ENCODE peak calls at places on chromosome 1, in four cellular contexts. U is HepG2, Q is GM12864, Z is tibial nerve. M is an unnamed sample.

GRCh38 chr1:160080381-160081100 is 797 bp upstream of the KCNJ9 start:
- DNase-seq in Q (no peak), Z (no peak), U (no peak), M (no peak)

GRCh38 chr1:182303778-182304177 is 87.8 kb downstream of the GLUL start:
- DNase-seq in Z (no peak), U (no peak), Q (peak; percentile 30), M (no peak)

GRCh38 chr1:220775238-220775853 is 11.4 kb upstream of the MTARC1 start:
- DNase-seq in Q (no peak), Z (no peak), U (peak; percentile 16), M (no peak)

GRCh38 chr1:218481116-218481775 is 136.1 kb downstream of the TGFB2 start:
- DNase-seq in Z (no peak), U (no peak), Q (no peak), M (no peak)

GRCh38 chr1:155177192-155177917 is 3.7 kb downstream of the TRIM46 start:
- DNase-seq in Z (no peak), Q (no peak), U (no peak), M (no peak)

GRCh38 chr1:213274140-213274539 is 223.1 kb downstream of the RPS6KC1 start:
- DNase-seq in U (peak; percentile 25), Z (no peak), Q (no peak), M (no peak)

GRCh38 chr1:77370161-77370560 is 88.3 kb downstream of the AK5 start:
- DNase-seq in U (no peak), Q (no peak), Z (no peak), M (no peak)

GRCh38 chr1:53765656-53766055 is 26.7 kb upstream of the GLIS1 start:
- DNase-seq in Q (no peak), U (no peak), Z (no peak), M (no peak)

GRCh38 chr1:243525085-243525487 is 269.2 kb downstream of the SDCCAG8 start:
- DNase-seq in U (peak; percentile 13), Z (no peak), Q (no peak), M (peak; percentile 22)

GRCh38 chr1:185862235-185862634 is 128.0 kb downstream of the HMCN1 start:
- DNase-seq in Q (no peak), Z (no peak), U (no peak), M (no peak)

GRCh38 chr1:91912267-91912666 is 26.3 kb upstream of the TGFBR3 start:
- DNase-seq in U (no peak), Q (no peak), Z (no peak), M (no peak)

GRCh38 chr1:147379889-147380288 is 137.4 kb downstream of the CHD1L start:
- DNase-seq in Z (no peak), U (no peak), Q (no peak), M (no peak)

GRCh38 chr1:67735806-67736627 is 51.0 kb downstream of the GADD45A start:
- DNase-seq in U (no peak), Q (peak; percentile 71), Z (peak; percentile 47), M (peak; percentile 91)

GRCh38 chr1:181676269-181676668 is 193.0 kb downstream of the CACNA1E start:
- DNase-seq in Z (no peak), U (peak; percentile 23), Q (peak; percentile 19), M (no peak)

GRCh38 chr1:165395522-165396300 is 39.2 kb upstream of the LMX1A start:
- DNase-seq in Z (no peak), Q (no peak), U (no peak), M (no peak)

GRCh38 chr1:156074661-156075060 is 7.6 kb downstream of the MEX3A start:
- DNase-seq in Z (no peak), U (no peak), Q (no peak), M (no peak)

GRCh38 chr1:169694304-169694703 is 17.1 kb downstream of the SELL start:
- DNase-seq in Q (no peak), U (no peak), Z (no peak), M (no peak)

GRCh38 chr1:25198731-25199231 is 33.5 kb downstream of the SYF2 start:
- DNase-seq in U (peak; percentile 54), Z (no peak), Q (no peak), M (no peak)

GRCh38 chr1:65792671-65793358 is at the start of gene PDE4B:
- DNase-seq in Q (no peak), U (no peak), Z (no peak), M (no peak)

GRCh38 chr1:229325401-229325800 is 17.4 kb downstream of the CCSAP start:
- DNase-seq in Q (no peak), Z (no peak), U (no peak), M (no peak)
- TF ChIP-seq CTCF in Q (no peak), Z (no peak), U (no peak), M (no peak)

GRCh38 chr1:174795806-174796205 is 203.9 kb upstream of the CACYBP start:
- DNase-seq in Q (no peak), Z (no peak), U (no peak), M (peak; percentile 70)

GRCh38 chr1:174800221-174800791 is 199.4 kb upstream of the CACYBP start:
- DNase-seq in Q (no peak), U (no peak), Z (no peak), M (no peak)

GRCh38 chr1:174800951-174801350 is 198.8 kb upstream of the CACYBP start:
- DNase-seq in Q (no peak), U (no peak), Z (no peak), M (no peak)

GRCh38 chr1:174797398-174797797 is 202.3 kb upstream of the CACYBP start:
- DNase-seq in Q (no peak), U (no peak), Z (no peak), M (no peak)

GRCh38 chr1:174799136-174799479 is 200.6 kb upstream of the CACYBP start:
- DNase-seq in U (no peak), Z (no peak), Q (no peak), M (no peak)
- H3K4me3 ChIP-seq in U (no peak overlapping the region), Z (peak overlapping the region; percentile 63), Q (peak overlapping the region; percentile 42), M (peak overlapping the region; percentile 60)

GRCh38 chr1:6988796-6989195 is 203.5 kb downstream of the CAMTA1 start:
- DNase-seq in U (no peak), Q (no peak), Z (no peak), M (no peak)

GRCh38 chr1:6985528-6986276 is 200.4 kb downstream of the CAMTA1 start:
- DNase-seq in U (no peak), Q (no peak), Z (no peak), M (no peak)

GRCh38 chr1:6986281-6986680 is 201.0 kb downstream of the CAMTA1 start:
- DNase-seq in Q (no peak), Z (no peak), U (no peak), M (no peak)

GRCh38 chr1:6989506-6990159 is 204.4 kb downstream of the CAMTA1 start:
- DNase-seq in U (no peak), Z (no peak), Q (no peak), M (no peak)

GRCh38 chr1:6987940-6988339 is 202.7 kb downstream of the CAMTA1 start:
- DNase-seq in Z (no peak), Q (no peak), U (no peak), M (no peak)
- TF ChIP-seq CTCF in Z (no peak), Q (no peak), U (no peak), M (no peak)

GRCh38 chr1:47557086-47557866 is 119.4 kb downstream of the FOXD2 start:
- DNase-seq in Q (no peak), Z (no peak), U (no peak), M (no peak)

GRCh38 chr1:47559944-47560695 is 122.3 kb downstream of the FOXD2 start:
- DNase-seq in Z (no peak), U (peak; percentile 9), Q (no peak), M (no peak)

GRCh38 chr1:47555841-47556616 is 118.2 kb downstream of the FOXD2 start:
- DNase-seq in U (no peak), Q (no peak), Z (no peak), M (no peak)

GRCh38 chr1:47561523-47562007 is 123.7 kb downstream of the FOXD2 start:
- DNase-seq in Z (no peak), U (no peak), Q (no peak), M (no peak)

DNA sequence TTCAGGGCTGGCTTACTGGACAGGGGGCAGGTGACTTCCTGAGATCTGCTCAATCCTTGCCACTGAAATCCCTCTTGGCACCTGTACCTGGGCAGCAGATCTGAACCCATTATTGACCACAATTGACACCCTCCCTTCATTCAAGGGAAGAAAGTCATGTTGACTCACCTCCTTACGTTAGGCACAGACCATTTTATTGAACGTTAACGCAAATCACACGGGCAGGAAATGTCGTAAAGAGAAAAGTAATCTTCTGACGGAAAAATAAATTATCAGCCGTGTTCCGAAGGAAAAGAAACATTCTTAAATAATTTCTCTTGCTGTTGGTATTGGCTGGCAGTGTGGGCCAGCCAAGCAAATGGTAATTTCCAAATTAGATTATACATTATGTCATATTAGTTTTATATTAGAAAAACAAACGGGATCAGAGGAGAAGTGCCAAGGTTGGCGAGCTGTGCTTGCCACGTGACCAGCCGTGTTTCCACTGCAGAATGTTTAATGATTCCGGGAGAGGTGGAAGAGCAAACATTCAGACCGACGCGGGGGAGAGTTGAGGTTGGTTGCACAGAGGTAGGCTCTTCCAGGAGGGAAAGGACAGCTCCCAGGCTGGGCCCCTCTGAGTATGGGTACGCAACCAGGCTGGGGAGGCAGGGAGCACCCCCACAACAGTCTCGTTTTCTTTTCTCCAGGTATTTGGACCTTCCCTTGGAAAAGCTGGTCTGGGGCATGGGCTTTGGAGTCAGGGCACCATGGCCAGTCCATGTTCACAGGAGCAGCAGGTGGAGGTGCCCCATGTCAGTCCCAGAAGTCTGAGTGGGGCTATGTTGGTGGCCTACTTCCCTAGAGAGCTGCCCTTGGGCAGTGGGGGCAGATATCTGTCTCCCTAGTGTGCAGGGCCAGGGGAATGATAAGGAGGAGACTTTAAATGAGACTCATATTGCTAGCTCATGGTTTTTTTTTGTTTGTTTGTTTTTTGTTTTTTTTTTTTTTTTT is 121.1 kb downstream of the FOXD2 start:
- DNase-seq in Z (no peak), Q (no peak), U (peak; percentile 17), M (peak; percentile 52)
- H3K4me3 ChIP-seq in Z (no peak overlapping the region), Q (no peak overlapping the region), U (no peak overlapping the region), M (peak overlapping the region; percentile 43)

DNA sequence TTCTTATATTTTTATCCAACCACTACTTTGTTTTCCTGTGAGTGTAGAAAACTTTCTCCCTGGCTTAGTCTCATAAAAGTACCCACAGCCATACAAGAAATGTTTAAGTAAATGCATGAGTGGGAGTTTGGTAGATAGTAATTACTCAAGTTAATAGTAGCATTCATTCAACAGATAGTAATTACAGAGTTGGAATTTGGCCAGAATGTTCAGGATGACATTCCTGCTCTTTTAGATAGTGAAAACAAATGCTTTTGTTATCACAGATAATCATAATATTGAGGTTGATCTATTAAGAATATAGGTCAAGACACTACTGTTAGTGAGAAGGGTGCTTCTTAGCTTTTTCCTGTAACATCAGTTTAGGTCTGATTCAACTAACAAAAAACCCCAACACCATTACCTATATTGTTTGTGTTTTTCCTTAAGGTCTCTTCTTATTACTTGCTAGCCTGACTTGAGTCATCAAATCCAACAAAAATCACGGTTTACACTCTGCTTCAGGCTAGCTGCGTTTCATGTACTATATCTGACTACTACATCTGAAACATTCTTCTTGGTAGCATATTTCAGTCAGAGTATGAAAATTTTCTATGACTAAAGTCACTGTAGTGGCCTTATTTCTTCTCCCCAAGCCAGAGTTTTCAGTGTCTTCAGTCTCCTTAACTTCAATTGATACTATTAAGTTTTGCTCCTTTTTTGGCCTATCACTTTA is 163.7 kb downstream of the HS2ST1 start:
- DNase-seq in Q (no peak), U (no peak), Z (no peak), M (no peak)
- TF ChIP-seq CTCF in Q (no peak), U (no peak), Z (no peak), M (no peak)